ENCODE peak calls at places on chromosome 2, in six cellular contexts. H, R, O, U, T and F are unnamed samples.

GRCh38 chr2:175111200-175111657 is 56.8 kb downstream of the ATF2 start:
- DNase-seq in H (no peak), R (no peak), O (peak), U (peak), T (no peak), F (peak)

GRCh38 chr2:242029422-242030225 is 160.1 kb downstream of the RTP5 start:
- DNase-seq in H (no peak), R (peak), O (no peak), U (no peak), T (no peak), F (no peak)

GRCh38 chr2:186641807-186642321 is 52.0 kb upstream of the FAM171B start:
- DNase-seq in H (no peak), R (no peak), O (peak), U (peak), T (no peak), F (peak)

GRCh38 chr2:157785866-157786662 is 90.1 kb downstream of the ACVR1 start:
- DNase-seq in H (no peak), R (no peak), O (no peak), U (peak), T (no peak), F (peak)

GRCh38 chr2:186422226-186422625 is 63.8 kb upstream of the ZC3H15 start:
- DNase-seq in H (peak), R (no peak), O (no peak), U (peak), T (no peak), F (peak)

GRCh38 chr2:34316788-34317187 is 717.7 kb upstream of the FAM98A start:
- DNase-seq in H (no peak), R (no peak), O (no peak), U (peak), T (no peak), F (no peak)

GRCh38 chr2:239472220-239472775 is 71.5 kb upstream of the HDAC4 start:
- DNase-seq in H (peak), R (peak), O (no peak), U (no peak), T (no peak), F (no peak)

GRCh38 chr2:134778372-134778771 is 59.6 kb upstream of the TMEM163 start:
- DNase-seq in H (no peak), R (no peak), O (no peak), U (no peak), T (peak), F (no peak)

GRCh38 chr2:145012806-145013205 is 492.9 kb upstream of the ZEB2 start:
- DNase-seq in H (no peak), R (no peak), O (no peak), U (no peak), T (no peak), F (no peak)

GRCh38 chr2:85433511-85434089 is 15.1 kb downstream of the SH2D6 start:
- DNase-seq in H (peak), R (peak), O (no peak), U (peak), T (no peak), F (peak)

GRCh38 chr2:179444056-179444455 is 179.4 kb upstream of the SESTD1 start:
- DNase-seq in H (no peak), R (no peak), O (no peak), U (peak), T (no peak), F (no peak)

GRCh38 chr2:50746526-50746925 is 285.4 kb downstream of the NRXN1 start:
- DNase-seq in H (no peak), R (no peak), O (no peak), U (peak), T (peak), F (no peak)

GRCh38 chr2:178204987-178205386 is 10.7 kb downstream of the OSBPL6 start:
- DNase-seq in H (no peak), R (no peak), O (no peak), U (no peak), T (no peak), F (no peak)

GRCh38 chr2:239439383-239440315 is 38.8 kb upstream of the HDAC4 start:
- DNase-seq in H (no peak), R (no peak), O (no peak), U (peak), T (no peak), F (no peak)

GRCh38 chr2:36692078-36692477 is 4.4 kb upstream of the VIT start:
- DNase-seq in H (no peak), R (no peak), O (no peak), U (no peak), T (no peak), F (no peak)

GRCh38 chr2:221529177-221529942 is 42.7 kb downstream of the EPHA4 start:
- DNase-seq in H (no peak), R (no peak), O (no peak), U (no peak), T (no peak), F (no peak)

GRCh38 chr2:7725132-7725849 is 808.1 kb downstream of the RNF144A start:
- DNase-seq in H (no peak), R (no peak), O (peak), U (peak), T (no peak), F (no peak)

GRCh38 chr2:65458999-65459398 is 26.6 kb upstream of the SPRED2 start:
- DNase-seq in H (no peak), R (no peak), O (no peak), U (no peak), T (no peak), F (no peak)

GRCh38 chr2:174716785-174717184 is 47.5 kb downstream of the CHRNA1 start:
- DNase-seq in H (no peak), R (no peak), O (no peak), U (no peak), T (no peak), F (no peak)

GRCh38 chr2:178448968-178449661 is 1.9 kb downstream of the PRKRA start:
- DNase-seq in H (no peak), R (no peak), O (no peak), U (no peak), T (no peak), F (no peak)

GRCh38 chr2:196427996-196428634 is 211.4 kb upstream of the CCDC150 start:
- DNase-seq in H (no peak), R (no peak), O (no peak), U (no peak), T (no peak), F (no peak)

GRCh38 chr2:219486424-219486959 is 12.2 kb upstream of the GMPPA start:
- DNase-seq in H (no peak), R (no peak), O (no peak), U (no peak), T (peak), F (no peak)

GRCh38 chr2:85549826-85550225 is 10.9 kb downstream of the MAT2A start:
- DNase-seq in H (no peak), R (no peak), O (no peak), U (peak), T (no peak), F (peak)

GRCh38 chr2:185676316-185676715 is 62.3 kb upstream of the FSIP2 start:
- DNase-seq in H (no peak), R (no peak), O (no peak), U (no peak), T (no peak), F (no peak)

GRCh38 chr2:28613616-28614501 is 118.0 kb downstream of the PLB1 start:
- DNase-seq in H (no peak), R (no peak), O (no peak), U (peak), T (no peak), F (no peak)

DNA sequence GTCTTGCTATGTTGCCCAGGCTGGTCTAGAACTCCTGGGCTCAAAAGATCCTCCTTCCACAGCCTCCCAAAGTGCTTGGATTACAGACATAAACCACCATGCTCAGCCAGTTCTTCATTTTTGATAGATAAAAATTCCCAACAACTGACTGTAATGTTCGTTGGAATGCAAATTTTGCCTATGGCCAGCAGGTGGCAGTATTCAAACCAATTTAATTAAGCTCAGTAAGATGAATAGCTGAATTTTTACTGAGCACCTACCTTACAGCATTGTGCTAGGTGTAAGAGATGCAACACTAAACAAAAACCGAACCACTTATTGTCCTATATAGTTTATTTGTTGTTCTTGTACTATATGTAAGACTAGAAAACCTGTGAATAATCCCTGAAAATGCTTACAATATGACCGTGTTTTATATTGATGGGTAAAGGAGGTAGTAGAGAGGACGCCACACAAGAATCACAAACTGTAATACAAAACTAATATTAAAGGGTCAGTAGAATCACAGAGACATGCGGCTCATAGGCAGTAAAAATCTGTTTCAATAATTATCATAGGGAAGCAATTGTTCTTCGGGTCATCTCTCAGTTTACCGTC is 8.2 kb upstream of the TMEM182 start:
- DNase-seq in H (no peak), R (no peak), O (no peak), U (peak), T (no peak), F (peak)
- TF ChIP-seq CTCF in H (peak), R (peak), O (peak), U (peak), T (peak), F (peak)

GRCh38 chr2:195313976-195314375 is 343.1 kb upstream of the SLC39A10 start:
- DNase-seq in H (no peak), R (no peak), O (no peak), U (no peak), T (no peak), F (no peak)

GRCh38 chr2:195317533-195317932 is 339.5 kb upstream of the SLC39A10 start:
- DNase-seq in H (no peak), R (no peak), O (no peak), U (no peak), T (no peak), F (no peak)

GRCh38 chr2:195308163-195308562 is 348.9 kb upstream of the SLC39A10 start:
- DNase-seq in H (no peak), R (no peak), O (no peak), U (no peak), T (no peak), F (no peak)

GRCh38 chr2:195316485-195316884 is 340.5 kb upstream of the SLC39A10 start:
- DNase-seq in H (no peak), R (no peak), O (no peak), U (no peak), T (no peak), F (no peak)

DNA sequence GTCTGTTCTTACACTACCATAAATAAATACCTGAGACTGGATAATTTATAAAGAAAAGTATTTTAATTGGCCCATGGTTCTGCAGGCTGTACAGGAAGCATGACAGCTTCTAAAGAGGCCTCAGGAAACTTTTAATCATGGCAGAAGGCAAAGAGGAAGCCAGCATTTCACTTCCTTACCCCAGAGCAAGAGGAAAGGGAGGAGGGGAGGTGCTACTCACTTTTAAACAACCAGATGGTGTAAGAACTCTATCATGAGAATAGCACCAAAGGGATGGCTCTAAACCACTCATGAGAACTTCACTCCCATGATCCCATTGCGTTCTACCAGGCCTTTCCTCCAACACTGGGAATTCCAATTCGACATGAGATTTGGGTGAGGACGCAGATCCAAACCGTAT is 344.4 kb upstream of the SLC39A10 start:
- DNase-seq in H (no peak), R (no peak), O (no peak), U (no peak), T (no peak), F (no peak)
- TF ChIP-seq CTCF in H (no peak), R (no peak), O (no peak), U (no peak), T (no peak), F (no peak)

GRCh38 chr2:23992931-23993330 is 17.0 kb upstream of the MFSD2B start:
- DNase-seq in H (no peak), R (no peak), O (no peak), U (no peak), T (no peak), F (no peak)

GRCh38 chr2:23993736-23994269 is 16.1 kb upstream of the MFSD2B start:
- DNase-seq in H (no peak), R (no peak), O (no peak), U (no peak), T (no peak), F (no peak)

DNA sequence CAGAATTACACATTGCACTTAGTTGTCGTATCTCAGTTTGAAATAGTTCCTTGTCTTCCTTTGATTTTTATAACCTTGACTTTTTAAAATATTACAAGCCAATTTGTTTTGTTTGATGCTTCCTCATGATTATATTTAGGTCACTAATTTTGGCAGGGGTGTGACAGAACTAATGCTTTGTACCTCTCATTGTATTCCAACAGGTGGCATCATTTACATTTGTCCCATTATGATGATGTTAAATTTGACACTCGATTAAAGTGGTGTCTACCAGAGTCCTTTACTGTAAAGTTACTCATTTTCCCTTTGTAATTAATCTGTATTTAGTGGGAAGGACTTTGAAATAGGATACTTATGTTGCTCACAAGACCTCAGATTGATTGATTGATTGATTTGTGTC is 21.5 kb upstream of the MFSD2B start:
- DNase-seq in H (no peak), R (no peak), O (no peak), U (peak), T (no peak), F (peak)
- TF ChIP-seq CTCF in H (peak), R (peak), O (peak), U (peak), T (no peak), F (peak)

GRCh38 chr2:68811364-68811763 is 59.8 kb downstream of the BMP10 start:
- DNase-seq in H (peak), R (no peak), O (no peak), U (peak), T (no peak), F (no peak)

GRCh38 chr2:68807821-68808266 is 63.4 kb downstream of the BMP10 start:
- DNase-seq in H (peak), R (peak), O (no peak), U (peak), T (no peak), F (no peak)

GRCh38 chr2:68809324-68810240 is 61.6 kb downstream of the BMP10 start:
- DNase-seq in H (no peak), R (no peak), O (no peak), U (no peak), T (no peak), F (no peak)

GRCh38 chr2:68813596-68813995 is 57.6 kb downstream of the BMP10 start:
- DNase-seq in H (no peak), R (no peak), O (no peak), U (no peak), T (no peak), F (no peak)

GRCh38 chr2:68812256-68812655 is 58.9 kb downstream of the BMP10 start:
- DNase-seq in H (no peak), R (no peak), O (no peak), U (no peak), T (no peak), F (no peak)
- TF ChIP-seq CTCF in H (no peak), R (no peak), O (no peak), U (no peak), T (no peak), F (no peak)

DNA sequence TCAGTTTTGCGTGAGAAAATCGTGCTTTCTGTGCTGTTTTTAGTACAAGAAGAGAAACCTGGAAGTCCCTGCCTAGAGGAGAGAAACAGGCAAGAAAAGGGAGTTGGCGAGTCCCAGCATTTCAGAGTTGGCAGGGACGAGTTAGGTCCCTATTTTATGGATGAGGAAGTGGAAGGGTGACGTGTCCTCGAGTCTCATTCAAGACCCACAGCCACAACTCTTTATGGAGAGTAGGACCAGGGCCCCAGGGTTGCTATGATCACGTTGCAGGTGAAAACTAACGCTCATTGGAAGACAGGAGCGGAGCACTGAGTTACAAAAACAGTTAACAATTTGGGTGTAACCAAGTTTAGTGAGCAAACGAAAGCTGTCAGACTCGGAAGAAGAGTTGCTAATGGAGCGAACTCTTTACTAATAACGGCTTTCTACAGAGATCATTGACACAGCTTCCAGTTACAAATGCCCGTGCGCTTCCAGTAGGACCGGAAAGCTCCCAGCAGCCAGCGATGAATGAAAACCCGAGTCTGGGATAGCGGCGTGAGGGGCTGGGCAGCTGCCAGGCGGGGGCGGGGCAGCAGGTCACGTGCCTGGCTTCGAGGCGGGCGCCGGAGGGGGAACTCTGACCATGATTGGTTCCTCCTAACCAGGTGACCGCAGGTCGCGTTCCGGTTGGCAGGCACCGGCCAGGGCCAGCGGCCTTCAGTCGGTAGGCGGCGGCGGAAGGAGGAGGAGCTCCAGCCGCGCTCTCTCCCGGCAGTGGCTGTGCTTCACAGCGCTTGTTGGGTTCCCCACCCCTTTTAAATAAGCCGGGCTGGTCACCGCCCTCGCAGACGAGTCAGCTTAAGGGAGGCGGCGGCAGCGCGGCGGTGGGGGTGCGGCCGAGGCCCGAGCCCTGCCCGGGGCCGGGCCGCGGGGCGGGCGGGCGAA is at the start of gene CCNYL1:
- DNase-seq in H (peak), R (peak), O (peak), U (peak), T (peak), F (peak)
- TF ChIP-seq CTCF in H (peak), R (peak), O (no peak), U (peak), T (no peak), F (peak)

DNA sequence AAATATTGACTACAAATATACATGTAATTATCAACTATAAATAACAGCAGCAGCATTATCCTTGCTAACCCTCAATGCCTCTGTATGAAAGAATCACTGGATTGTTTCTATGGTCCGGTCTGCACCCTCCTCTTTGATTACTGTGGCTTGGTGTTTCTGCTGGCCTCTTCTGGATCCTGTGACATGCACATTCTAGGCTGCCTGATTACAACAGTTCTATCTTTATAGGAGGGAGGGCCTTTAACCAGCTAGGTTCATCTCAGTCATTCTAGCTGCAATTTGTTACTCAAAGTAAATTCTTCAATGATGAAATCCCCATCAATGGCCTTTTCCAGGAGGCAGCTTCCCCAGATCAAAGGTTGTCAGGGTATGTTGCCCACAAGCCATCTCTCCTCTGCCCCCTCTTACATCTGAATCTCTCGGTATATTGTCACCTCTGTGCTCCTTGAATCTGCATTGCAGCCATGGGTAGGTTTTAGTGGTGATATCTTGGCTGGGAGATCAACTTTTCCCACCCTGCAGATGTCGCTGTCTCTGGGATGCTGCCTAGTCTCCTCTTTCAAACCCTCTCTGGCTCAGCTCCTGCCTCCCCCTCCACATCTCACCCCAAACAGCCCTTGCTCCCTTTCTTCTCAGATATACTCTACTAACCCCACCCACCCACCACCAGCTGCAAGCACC is 106.3 kb upstream of the BZW1 start:
- DNase-seq in H (no peak), R (no peak), O (no peak), U (peak), T (peak), F (no peak)
- TF ChIP-seq CTCF in H (no peak), R (no peak), O (no peak), U (peak), T (no peak), F (no peak)

GRCh38 chr2:96739633-96740428 is at the start of gene LMAN2L:
- DNase-seq in H (peak), R (peak), O (peak), U (peak), T (peak), F (peak)
- TF ChIP-seq CTCF in H (peak), R (no peak), O (no peak), U (no peak), T (no peak), F (no peak)

GRCh38 chr2:229342376-229342775 is 71.3 kb upstream of the PID1 start:
- DNase-seq in H (no peak), R (peak), O (no peak), U (peak), T (peak), F (no peak)
- TF ChIP-seq CTCF in H (peak), R (peak), O (peak), U (peak), T (peak), F (peak)

GRCh38 chr2:2843969-2844548 is 513.0 kb upstream of the MYT1L start:
- DNase-seq in H (peak), R (no peak), O (no peak), U (no peak), T (peak), F (no peak)
- TF ChIP-seq CTCF in H (no peak), R (no peak), O (peak), U (no peak), T (peak), F (peak)